ENCODE peak calls at places on chromosomes 2 and 18, in ten cellular contexts. W is AG10803, A is ascending aorta, V is right atrium auricular region, C is GM10248, J is fibroblast of pulmonary artery, B is A549, L is HFFc6, I is progenitor cell of endocrine pancreas, U is stomach. R is an unnamed sample.

GRCh38 chr18:23887493-23887892 is 127.1 kb upstream of the TTC39C start:
- DNase-seq in W (peak), A (no peak), V (no peak), C (no peak), J (peak), B (no peak), L (no peak), I (no peak), U (no peak), R (no peak)

GRCh38 chr2:227471924-227472264 is at the start of gene AGFG1:
- DNase-seq in W (peak), A (peak), V (peak), C (peak), J (peak), B (peak), L (peak), I (peak), U (peak), R (peak)

GRCh38 chr2:108583903-108584520 is 49.7 kb downstream of the LIMS1 start:
- DNase-seq in W (peak), A (no peak), V (no peak), C (peak), J (peak), B (peak), L (peak), I (peak), U (peak), R (peak)

GRCh38 chr2:220662415-220662814 is 909.7 kb downstream of the EPHA4 start:
- DNase-seq in W (no peak), A (no peak), V (no peak), C (no peak), J (no peak), B (no peak), L (no peak), I (no peak), U (no peak), R (no peak)

GRCh38 chr2:106057206-106057605 is 136.9 kb downstream of the UXS1 start:
- DNase-seq in W (no peak), A (no peak), V (no peak), C (no peak), J (no peak), B (peak), L (no peak), I (no peak), U (no peak), R (no peak)

GRCh38 chr2:213932-214693 is 49.7 kb downstream of the SH3YL1 start:
- DNase-seq in W (no peak), A (no peak), V (no peak), C (no peak), J (no peak), B (no peak), L (no peak), I (no peak), U (peak), R (no peak)

GRCh38 chr2:158845869-158846268 is 50.8 kb downstream of the DAPL1 start:
- DNase-seq in W (peak), A (no peak), V (no peak), C (no peak), J (no peak), B (no peak), L (no peak), I (no peak), U (no peak), R (no peak)

GRCh38 chr2:186108470-186108869 is 369.9 kb downstream of the FSIP2 start:
- DNase-seq in W (no peak), A (no peak), V (no peak), C (no peak), J (no peak), B (no peak), L (no peak), I (no peak), U (no peak), R (no peak)

GRCh38 chr2:60313470-60314172 is 239.8 kb downstream of the BCL11A start:
- DNase-seq in W (no peak), A (no peak), V (no peak), C (peak), J (no peak), B (no peak), L (no peak), I (no peak), U (no peak), R (no peak)

GRCh38 chr2:65465124-65465523 is 32.7 kb upstream of the SPRED2 start:
- DNase-seq in W (peak), A (no peak), V (no peak), C (no peak), J (no peak), B (no peak), L (no peak), I (no peak), U (no peak), R (no peak)

GRCh38 chr2:78908973-78909372 is 116.5 kb upstream of the REG3G start:
- DNase-seq in W (no peak), A (no peak), V (no peak), C (no peak), J (no peak), B (no peak), L (no peak), I (no peak), U (no peak), R (no peak)

GRCh38 chr2:70897977-70898226 is 37.8 kb upstream of the ATP6V1B1 start:
- DNase-seq in W (no peak), A (no peak), V (peak), C (peak), J (no peak), B (no peak), L (no peak), I (no peak), U (no peak), R (no peak)

GRCh38 chr2:144374163-144374661 is 145.7 kb downstream of the ZEB2 start:
- DNase-seq in W (no peak), A (no peak), V (no peak), C (peak), J (no peak), B (no peak), L (no peak), I (no peak), U (no peak), R (no peak)

GRCh38 chr2:37782721-37783438 is 111.4 kb upstream of the CDC42EP3 start:
- DNase-seq in W (peak), A (no peak), V (no peak), C (no peak), J (no peak), B (no peak), L (peak), I (no peak), U (no peak), R (no peak)

GRCh38 chr18:70308555-70309294 is 19.9 kb downstream of the SOCS6 start:
- DNase-seq in W (no peak), A (no peak), V (no peak), C (no peak), J (no peak), B (no peak), L (no peak), I (no peak), U (no peak), R (no peak)

GRCh38 chr2:61853086-61853847 is 593 bp downstream of the FAM161A start:
- DNase-seq in W (no peak), A (peak), V (no peak), C (peak), J (peak), B (peak), L (no peak), I (no peak), U (peak), R (peak)

GRCh38 chr2:203820969-203821368 is 46.6 kb upstream of the CTLA4 start:
- DNase-seq in W (no peak), A (no peak), V (no peak), C (no peak), J (no peak), B (no peak), L (no peak), I (no peak), U (no peak), R (no peak)

GRCh38 chr18:25724121-25724520 is 366.3 kb downstream of the SS18 start:
- DNase-seq in W (no peak), A (no peak), V (no peak), C (no peak), J (no peak), B (no peak), L (no peak), I (no peak), U (no peak), R (no peak)

GRCh38 chr18:58338961-58339722 is 289.7 kb downstream of the ALPK2 start:
- DNase-seq in W (peak), A (no peak), V (no peak), C (no peak), J (peak), B (no peak), L (no peak), I (peak), U (peak), R (peak)

GRCh38 chr18:66510357-66511027 is 93.4 kb downstream of the CDH19 start:
- DNase-seq in W (no peak), A (no peak), V (no peak), C (no peak), J (peak), B (peak), L (no peak), I (no peak), U (no peak), R (no peak)

GRCh38 chr2:26757873-26758789 is 6.0 kb upstream of the SLC35F6 start:
- DNase-seq in W (peak), A (no peak), V (peak), C (no peak), J (peak), B (peak), L (peak), I (no peak), U (peak), R (no peak)

GRCh38 chr2:95015261-95015918 is 10.1 kb upstream of the MAL start:
- DNase-seq in W (no peak), A (no peak), V (no peak), C (no peak), J (no peak), B (no peak), L (no peak), I (no peak), U (no peak), R (no peak)

GRCh38 chr2:28360742-28361293 is 31.8 kb upstream of the FOSL2 start:
- DNase-seq in W (peak), A (no peak), V (no peak), C (no peak), J (peak), B (peak), L (peak), I (no peak), U (no peak), R (no peak)

GRCh38 chr2:41722668-41723369 is 325.0 kb upstream of the PKDCC start:
- DNase-seq in W (peak), A (no peak), V (no peak), C (no peak), J (peak), B (no peak), L (peak), I (no peak), U (no peak), R (no peak)

GRCh38 chr2:172540421-172540820 is 15.5 kb upstream of the PDK1 start:
- DNase-seq in W (peak), A (no peak), V (no peak), C (no peak), J (no peak), B (no peak), L (peak), I (no peak), U (no peak), R (no peak)

GRCh38 chr18:59455728-59456276 is 96.7 kb upstream of the LMAN1 start:
- DNase-seq in W (no peak), A (no peak), V (no peak), C (no peak), J (no peak), B (no peak), L (no peak), I (no peak), U (no peak), R (no peak)

GRCh38 chr18:5975111-5975622 is 79.8 kb upstream of the TMEM200C start:
- DNase-seq in W (peak), A (no peak), V (no peak), C (peak), J (peak), B (no peak), L (no peak), I (no peak), U (no peak), R (no peak)

GRCh38 chr2:73210019-73210418 is 4.0 kb upstream of the SMYD5 start:
- DNase-seq in W (no peak), A (no peak), V (no peak), C (no peak), J (no peak), B (no peak), L (no peak), I (no peak), U (no peak), R (no peak)

GRCh38 chr18:48328473-48329205 is 80.5 kb downstream of the ZBTB7C start:
- DNase-seq in W (peak), A (no peak), V (no peak), C (no peak), J (peak), B (peak), L (peak), I (no peak), U (no peak), R (no peak)

GRCh38 chr2:1605659-1606400 is 138.5 kb downstream of the PXDN start:
- DNase-seq in W (peak), A (no peak), V (no peak), C (no peak), J (peak), B (no peak), L (peak), I (no peak), U (no peak), R (no peak)

GRCh38 chr2:177625744-177626655 is 233.4 kb downstream of the AGPS start:
- DNase-seq in W (no peak), A (no peak), V (no peak), C (no peak), J (no peak), B (peak), L (no peak), I (no peak), U (no peak), R (no peak)

GRCh38 chr2:9408641-9409151 is 14.6 kb downstream of the ITGB1BP1 start:
- DNase-seq in W (peak), A (no peak), V (peak), C (no peak), J (no peak), B (no peak), L (no peak), I (no peak), U (no peak), R (no peak)

GRCh38 chr2:197889041-197889440 is 84.6 kb downstream of the PLCL1 start:
- DNase-seq in W (peak), A (no peak), V (no peak), C (peak), J (peak), B (no peak), L (peak), I (no peak), U (no peak), R (no peak)

GRCh38 chr2:52776571-52776970 is 991.0 kb upstream of the CHAC2 start:
- DNase-seq in W (no peak), A (no peak), V (no peak), C (no peak), J (no peak), B (no peak), L (no peak), I (no peak), U (no peak), R (no peak)

GRCh38 chr2:91477731-91478672 is 2786.5 kb downstream of the RPIA start:
- DNase-seq in W (no peak), A (no peak), V (peak), C (peak), J (no peak), B (no peak), L (no peak), I (no peak), U (peak), R (no peak)

GRCh38 chr18:28174181-28174906 is 2.6 kb downstream of the CDH2 start:
- DNase-seq in W (no peak), A (no peak), V (no peak), C (no peak), J (no peak), B (no peak), L (no peak), I (no peak), U (no peak), R (no peak)

GRCh38 chr2:119702918-119703401 is 24.0 kb downstream of the TMEM177 start:
- DNase-seq in W (peak), A (no peak), V (peak), C (peak), J (peak), B (peak), L (peak), I (peak), U (peak), R (peak)

GRCh38 chr2:110682872-110683271 is 5.0 kb upstream of the BUB1 start:
- DNase-seq in W (no peak), A (no peak), V (no peak), C (no peak), J (no peak), B (no peak), L (no peak), I (no peak), U (no peak), R (no peak)

GRCh38 chr18:36828157-36828629 is 609 bp downstream of the TPGS2 start:
- DNase-seq in W (peak), A (no peak), V (no peak), C (no peak), J (peak), B (peak), L (peak), I (peak), U (no peak), R (no peak)

GRCh38 chr18:36830141-36830495 is 1.2 kb downstream of the KIAA1328 start:
- DNase-seq in W (no peak), A (no peak), V (no peak), C (no peak), J (no peak), B (no peak), L (no peak), I (no peak), U (no peak), R (no peak)

GRCh38 chr18:36829362-36830140 is 624 bp downstream of the KIAA1328 start:
- DNase-seq in W (peak), A (no peak), V (no peak), C (no peak), J (no peak), B (no peak), L (peak), I (no peak), U (no peak), R (peak)

GRCh38 chr18:36831139-36831538 is 2.2 kb downstream of the KIAA1328 start:
- DNase-seq in W (peak), A (no peak), V (no peak), C (no peak), J (no peak), B (no peak), L (peak), I (no peak), U (no peak), R (no peak)

GRCh38 chr18:36828630-36829361 is at the start of the genes KIAA1328 and TPGS2:
- DNase-seq in W (peak), A (peak), V (peak), C (peak), J (peak), B (peak), L (peak), I (peak), U (peak), R (peak)
- TF ChIP-seq CTCF in W (peak), A (peak), V (peak), C (peak), J (peak), B (peak), L (peak), I (peak), U (peak), R (peak)

GRCh38 chr2:46870051-46870839 is 45.4 kb downstream of the MCFD2 start:
- DNase-seq in W (no peak), A (no peak), V (no peak), C (no peak), J (no peak), B (no peak), L (no peak), I (no peak), U (no peak), R (no peak)
- TF ChIP-seq CTCF in W (no peak), A (no peak), V (no peak), C (no peak), J (no peak), B (no peak), L (no peak), I (no peak), U (no peak), R (no peak)

GRCh38 chr2:129302106-129302505 is 677.4 kb upstream of the RAB6C start:
- DNase-seq in W (no peak), A (no peak), V (no peak), C (no peak), J (no peak), B (no peak), L (no peak), I (no peak), U (no peak), R (no peak)
- TF ChIP-seq CTCF in W (no peak), A (no peak), V (no peak), C (no peak), J (no peak), B (no peak), L (no peak), I (no peak), U (no peak), R (no peak)

GRCh38 chr18:77481541-77481940 is 231.9 kb downstream of the GALR1 start:
- DNase-seq in W (no peak), A (no peak), V (no peak), C (no peak), J (no peak), B (no peak), L (no peak), I (no peak), U (no peak), R (no peak)

GRCh38 chr18:77487951-77488740 is 238.5 kb downstream of the GALR1 start:
- DNase-seq in W (no peak), A (no peak), V (no peak), C (no peak), J (no peak), B (no peak), L (no peak), I (no peak), U (no peak), R (no peak)

GRCh38 chr18:77482190-77482928 is 232.7 kb downstream of the GALR1 start:
- DNase-seq in W (no peak), A (no peak), V (no peak), C (no peak), J (no peak), B (no peak), L (no peak), I (no peak), U (no peak), R (no peak)

DNA sequence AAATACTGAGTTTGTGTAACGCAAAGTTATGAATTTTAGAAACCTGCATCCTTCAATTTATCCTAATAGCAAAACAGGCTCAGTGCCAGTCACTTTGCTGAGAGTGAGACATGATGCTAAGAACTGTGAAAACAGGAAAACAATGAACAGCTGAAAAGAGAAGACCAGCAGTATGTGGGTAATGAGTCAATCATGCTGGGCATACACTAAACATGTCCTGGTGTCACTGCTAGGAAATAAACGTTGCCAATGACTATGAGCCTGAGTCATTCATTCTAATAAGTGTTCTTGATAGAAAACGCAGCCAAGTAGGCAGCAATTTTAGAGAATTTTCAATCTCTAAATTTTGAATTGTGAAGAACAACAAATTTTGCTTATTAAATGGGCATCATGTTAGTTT is 237.3 kb downstream of the GALR1 start:
- DNase-seq in W (no peak), A (no peak), V (no peak), C (no peak), J (peak), B (no peak), L (no peak), I (no peak), U (no peak), R (no peak)
- TF ChIP-seq CTCF in W (no peak), A (no peak), V (no peak), C (no peak), J (no peak), B (no peak), L (no peak), I (no peak), U (no peak), R (no peak)

DNA sequence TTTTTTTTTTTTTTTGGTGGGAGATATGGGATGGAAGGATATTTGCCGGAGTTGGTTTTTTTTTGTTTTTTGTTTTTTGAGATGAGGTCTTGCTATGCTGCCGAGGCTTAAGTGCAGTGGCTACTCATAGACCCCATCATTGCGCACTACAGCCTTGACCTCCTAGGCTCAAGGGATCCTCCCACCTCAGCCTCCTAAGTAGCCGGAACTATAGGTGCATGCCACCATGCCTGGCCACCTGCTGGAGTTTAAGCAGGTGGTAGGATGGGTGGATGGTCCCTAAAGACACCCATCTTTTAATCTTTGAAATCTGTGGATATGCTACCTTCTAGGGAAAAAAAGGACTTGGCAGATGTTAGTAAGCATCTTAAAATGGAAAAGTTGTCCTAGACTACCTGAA is 169.8 kb downstream of the TGIF1 start:
- DNase-seq in W (no peak), A (no peak), V (no peak), C (no peak), J (no peak), B (no peak), L (no peak), I (no peak), U (no peak), R (no peak)
- TF ChIP-seq CTCF in W (no peak), A (no peak), V (no peak), C (no peak), J (no peak), B (no peak), L (no peak), I (no peak), U (no peak), R (no peak)